ENCODE peak calls at places on chromosome 15, in seven cellular contexts. F is mesendoderm, S is neuronal stem cell, W is IMR-90, C is H9, U is trophoblast cell, H is H1. A is an unnamed sample.

GRCh38 chr15:46580487-46580886 is 945.7 kb downstream of the SQOR start:
- DNase-seq in F (no peak), S (no peak), W (no peak), C (no peak), U (no peak), H (no peak), A (no peak)

GRCh38 chr15:69583627-69584026 is 131.0 kb downstream of the RPLP1 start:
- DNase-seq in F (no peak), S (no peak), W (no peak), C (no peak), U (no peak), H (no peak), A (no peak)

GRCh38 chr15:29674661-29675533 is 147.4 kb downstream of the TJP1 start:
- DNase-seq in F (peak; percentile 86), S (peak; percentile 76), W (peak; percentile 23), C (peak; percentile 95), U (peak; percentile 7), H (peak; percentile 73), A (peak; percentile 54)

GRCh38 chr15:41772720-41773331 is 1.5 kb upstream of the MAPKBP1 start:
- DNase-seq in F (peak; percentile 86), S (no peak), W (peak; percentile 80), C (peak; percentile 61), U (peak; percentile 56), H (no peak), A (peak; percentile 85)

GRCh38 chr15:71705151-71705550 is 105.2 kb upstream of the NR2E3 start:
- DNase-seq in F (peak; percentile 89), S (no peak), W (peak; percentile 28), C (peak; percentile 33), U (no peak), H (peak; percentile 15), A (no peak)

GRCh38 chr15:70480196-70480856 is 283.0 kb downstream of the UACA start:
- DNase-seq in F (no peak), S (no peak), W (no peak), C (no peak), U (no peak), H (no peak), A (no peak)

GRCh38 chr15:53869044-53869805 is 109.0 kb upstream of the UNC13C start:
- DNase-seq in F (peak; percentile 28), S (no peak), W (no peak), C (peak; percentile 38), U (no peak), H (no peak), A (no peak)

GRCh38 chr15:80445300-80446041 is 41.3 kb downstream of the ARNT2 start:
- DNase-seq in F (no peak), S (no peak), W (no peak), C (no peak), U (no peak), H (no peak), A (no peak)

GRCh38 chr15:60548101-60548500 is 69.2 kb upstream of the ICE2 start:
- DNase-seq in F (no peak), S (no peak), W (no peak), C (no peak), U (no peak), H (no peak), A (no peak)

GRCh38 chr15:39025331-39025730 is 460.7 kb upstream of the RASGRP1 start:
- DNase-seq in F (no peak), S (no peak), W (peak; percentile 25), C (no peak), U (no peak), H (no peak), A (no peak)
- H3K9ac ChIP-seq in F (no peak overlapping the region), S (no peak overlapping the region), W (no peak overlapping the region), C (no peak overlapping the region), U (no peak overlapping the region), H (no peak overlapping the region), A (no peak overlapping the region)

GRCh38 chr15:92328207-92328606 is 65.5 kb upstream of the ST8SIA2 start:
- DNase-seq in F (no peak), S (no peak), W (no peak), C (no peak), U (no peak), H (no peak), A (no peak)

GRCh38 chr15:92327033-92327432 is 66.6 kb upstream of the ST8SIA2 start:
- DNase-seq in F (no peak), S (no peak), W (no peak), C (no peak), U (no peak), H (no peak), A (no peak)

GRCh38 chr15:92324036-92324963 is 69.4 kb upstream of the ST8SIA2 start:
- DNase-seq in F (no peak), S (no peak), W (no peak), C (no peak), U (no peak), H (no peak), A (no peak)

GRCh38 chr15:92323480-92323879 is 70.2 kb upstream of the ST8SIA2 start:
- DNase-seq in F (no peak), S (no peak), W (no peak), C (no peak), U (no peak), H (no peak), A (no peak)

DNA sequence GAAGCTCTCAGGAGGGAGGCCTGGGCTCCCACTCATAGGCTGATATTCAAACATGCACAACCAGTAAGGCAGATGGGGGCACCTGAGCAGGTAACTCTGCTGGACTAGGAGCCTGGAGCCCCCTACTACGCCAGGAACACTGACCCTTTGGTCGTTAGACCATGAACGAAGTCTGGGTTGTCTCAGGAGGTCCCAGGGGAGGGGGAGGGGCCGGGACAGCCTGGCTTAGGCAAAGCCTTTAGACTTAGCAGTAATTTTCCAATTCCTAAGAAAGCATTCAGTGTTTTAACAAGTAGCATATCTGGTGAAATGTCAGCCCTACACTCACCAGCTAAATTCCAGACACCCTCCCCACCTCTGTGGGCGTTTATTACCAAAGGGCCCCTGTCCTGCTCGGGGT is 67.4 kb upstream of the ST8SIA2 start:
- DNase-seq in F (no peak), S (no peak), W (no peak), C (no peak), U (no peak), H (no peak), A (no peak)
- H2BK120ac ChIP-seq in F (no peak overlapping the region), S (no peak overlapping the region), W (no peak overlapping the region), C (no peak overlapping the region), U (no peak overlapping the region), H (no peak overlapping the region), A (no peak overlapping the region)

DNA sequence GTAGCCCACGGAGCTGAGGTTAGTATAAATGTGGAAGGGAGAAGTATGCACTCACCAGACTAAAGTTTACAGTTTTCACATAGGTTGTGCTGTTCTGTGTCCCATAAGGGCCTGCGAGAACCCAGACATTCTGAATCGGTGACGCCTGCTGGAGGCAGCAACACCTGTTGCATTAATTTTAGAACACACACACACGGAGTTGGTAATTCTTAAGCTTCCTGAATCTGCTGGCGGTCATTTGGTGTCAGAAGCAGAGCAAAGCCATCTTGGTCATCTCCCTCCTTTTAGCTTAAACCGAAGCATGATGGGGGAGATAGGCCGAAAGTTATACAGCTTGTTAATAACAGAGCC is 41.1 kb upstream of the AP3B2 start:
- DNase-seq in F (no peak), S (no peak), W (no peak), C (no peak), U (peak; percentile 28), H (no peak), A (no peak)
- H3K9ac ChIP-seq in F (peak overlapping the region; percentile 79), S (peak overlapping the region; percentile 85), W (peak overlapping the region; percentile 92), C (peak overlapping the region; percentile 74), U (peak overlapping the region; percentile 87), H (peak overlapping the region; percentile 31), A (peak overlapping the region; percentile 97)

GRCh38 chr15:94269954-94270353 is 38.6 kb downstream of the MCTP2 start:
- DNase-seq in F (no peak), S (no peak), W (no peak), C (no peak), U (no peak), H (no peak), A (no peak)
- H2BK120ac ChIP-seq in F (no peak overlapping the region), S (no peak overlapping the region), W (no peak overlapping the region), C (no peak overlapping the region), U (no peak overlapping the region), H (no peak overlapping the region), A (no peak overlapping the region)

DNA sequence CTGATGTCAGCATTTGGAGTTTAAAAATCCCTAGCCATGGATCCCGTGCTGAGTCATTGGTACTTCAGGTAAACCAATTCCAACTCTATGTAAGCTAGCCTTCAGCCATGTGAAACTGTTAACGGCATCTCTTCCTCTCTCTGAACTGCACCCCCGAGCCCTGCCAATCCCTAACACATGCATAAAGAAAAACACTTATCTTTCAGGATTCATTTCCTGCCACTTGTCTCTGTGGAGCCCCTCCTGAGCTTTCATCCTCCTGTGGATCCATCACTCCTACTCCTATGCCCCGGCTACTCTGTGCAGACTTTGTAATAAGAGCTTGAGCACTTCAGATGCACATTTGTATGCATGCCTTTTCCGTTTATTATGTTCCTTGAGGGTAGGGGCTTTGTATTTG is 119.1 kb downstream of the AKAP13 start:
- DNase-seq in F (no peak), S (no peak), W (peak; percentile 28), C (no peak), U (no peak), H (no peak), A (no peak)
- H3K9ac ChIP-seq in F (no peak overlapping the region), S (no peak overlapping the region), W (no peak overlapping the region), C (no peak overlapping the region), U (no peak overlapping the region), H (no peak overlapping the region), A (peak overlapping the region; percentile 29)

GRCh38 chr15:74233864-74234597 is 2.1 kb upstream of the CCDC33 start:
- DNase-seq in F (peak; percentile 48), S (no peak), W (no peak), C (no peak), U (no peak), H (no peak), A (no peak)
- H2BK120ac ChIP-seq in F (no peak overlapping the region), S (no peak overlapping the region), W (no peak overlapping the region), C (no peak overlapping the region), U (no peak overlapping the region), H (no peak overlapping the region), A (no peak overlapping the region)

A was measured in mesenchymal stem cell.